ENCODE peak calls at places on chromosomes 2 and 18, in nine cellular contexts. M, V, H, Q, E, N, S, I and J are unnamed samples. For H3K4me1, the result is how much of the 10 kb centered on the place peaks cover.

GRCh38 chr18:22667616-22668422 is 250.1 kb upstream of the CTAGE1 start:
- DNase-seq in N (no peak), V (no peak), H (no peak), M (peak), S (no peak), I (no peak), Q (no peak), E (no peak), J (peak)

GRCh38 chr2:30038419-30038818 is 108.4 kb upstream of the YPEL5 start:
- DNase-seq in N (no peak), H (no peak), E (no peak), Q (no peak), V (no peak), M (no peak), I (no peak), S (no peak), J (no peak)

GRCh38 chr18:67310826-67311225 is 205.7 kb downstream of the DSEL start:
- DNase-seq in H (no peak), V (no peak), N (no peak), I (no peak), S (no peak), Q (no peak), M (peak), E (no peak), J (no peak)

GRCh38 chr2:8239402-8240127 is 442.3 kb upstream of the ID2 start:
- DNase-seq in V (no peak), N (no peak), I (no peak), S (no peak), M (no peak), E (no peak), H (no peak), Q (no peak), J (peak)

GRCh38 chr2:74441690-74442482 is at the start of gene RTKN:
- DNase-seq in N (peak), Q (peak), I (peak), V (peak), S (peak), H (peak), M (no peak), E (peak), J (peak)

GRCh38 chr2:12717191-12717987 is 653 bp downstream of the TRIB2 start:
- DNase-seq in S (peak), M (peak), I (peak), Q (peak), E (peak), N (peak), H (peak), V (peak), J (peak)

GRCh38 chr2:17649026-17649425 is 104.6 kb downstream of the SMC6 start:
- DNase-seq in Q (no peak), N (no peak), E (no peak), H (no peak), M (no peak), I (no peak), S (no peak), V (no peak), J (no peak)

GRCh38 chr2:129769402-129769991 is 210.0 kb upstream of the RAB6C start:
- DNase-seq in I (no peak), Q (no peak), N (no peak), S (no peak), M (no peak), H (no peak), V (no peak), E (no peak), J (no peak)

GRCh38 chr2:234712421-234712935 is 215.6 kb upstream of the ARL4C start:
- DNase-seq in M (no peak), Q (no peak), E (no peak), V (no peak), N (no peak), I (no peak), H (no peak), S (no peak), J (no peak)

GRCh38 chr2:236575501-236575900 is 5.9 kb downstream of the ACKR3 start:
- DNase-seq in S (no peak), E (peak), Q (no peak), N (no peak), V (no peak), I (no peak), M (peak), H (no peak), J (no peak)

GRCh38 chr2:7430869-7431641 is 513.8 kb downstream of the RNF144A start:
- DNase-seq in S (peak), N (peak), Q (peak), V (peak), I (peak), M (no peak), H (peak), E (no peak), J (peak)

GRCh38 chr18:26489881-26490280 is 58.5 kb downstream of the KCTD1 start:
- DNase-seq in N (no peak), H (no peak), V (no peak), I (no peak), S (no peak), Q (no peak), E (no peak), M (no peak), J (no peak)

GRCh38 chr2:9335322-9335754 is 88.0 kb downstream of the ITGB1BP1 start:
- DNase-seq in M (no peak), S (no peak), V (no peak), H (no peak), I (no peak), N (no peak), E (no peak), Q (no peak), J (peak)

GRCh38 chr2:239162141-239162821 is 238.5 kb downstream of the HDAC4 start:
- DNase-seq in M (no peak), E (peak), S (peak), V (peak), N (peak), I (peak), H (no peak), Q (no peak), J (no peak)

GRCh38 chr18:57898506-57899124 is 95.5 kb upstream of the ATP8B1 start:
- DNase-seq in S (no peak), N (no peak), H (no peak), I (no peak), E (no peak), Q (no peak), V (no peak), M (no peak), J (no peak)

GRCh38 chr2:24317491-24317920 is 42.8 kb downstream of the ITSN2 start:
- DNase-seq in V (no peak), H (peak), M (peak), Q (peak), N (no peak), I (no peak), E (no peak), S (no peak), J (no peak)

GRCh38 chr2:209933499-209934458 is 68.7 kb upstream of the RPE start:
- DNase-seq in V (no peak), M (peak), N (no peak), I (no peak), H (no peak), E (no peak), Q (peak), S (no peak), J (no peak)

GRCh38 chr18:11324956-11325873 is 175.8 kb upstream of the PIEZO2 start:
- DNase-seq in V (no peak), H (no peak), Q (no peak), I (no peak), S (no peak), M (no peak), E (no peak), N (no peak), J (no peak)

GRCh38 chr2:58834404-58834803 is 593.3 kb upstream of the FANCL start:
- DNase-seq in H (peak), E (no peak), Q (no peak), I (no peak), N (no peak), M (peak), V (no peak), S (no peak), J (no peak)

GRCh38 chr2:241692448-241692847 is 5.8 kb upstream of the DTYMK start:
- DNase-seq in S (no peak), M (no peak), E (no peak), H (no peak), N (no peak), Q (no peak), I (no peak), V (no peak), J (no peak)

GRCh38 chr2:99636432-99637034 is 146.7 kb upstream of the REV1 start:
- DNase-seq in H (peak), Q (peak), I (peak), S (peak), N (peak), E (peak), M (no peak), V (peak), J (no peak)

GRCh38 chr2:239136762-239137161 is 264.1 kb downstream of the HDAC4 start:
- DNase-seq in E (no peak), M (no peak), Q (no peak), S (no peak), V (no peak), H (no peak), N (no peak), I (no peak), J (no peak)

GRCh38 chr18:9366126-9366714 is 31.6 kb downstream of the TWSG1 start:
- DNase-seq in N (no peak), E (no peak), M (peak), S (no peak), I (no peak), Q (peak), H (no peak), V (no peak), J (peak)

GRCh38 chr2:133705287-133705686 is 137.0 kb upstream of the NCKAP5 start:
- DNase-seq in V (no peak), M (no peak), H (no peak), S (no peak), E (no peak), I (no peak), Q (no peak), N (no peak), J (no peak)

GRCh38 chr2:148993336-148993735 is 45.2 kb upstream of the LYPD6B start:
- DNase-seq in I (no peak), S (no peak), E (no peak), N (no peak), Q (no peak), V (no peak), H (no peak), M (no peak), J (no peak)

GRCh38 chr2:233936089-233936488 is 18.9 kb downstream of the TRPM8 start:
- DNase-seq in S (no peak), I (no peak), N (no peak), M (no peak), E (no peak), H (no peak), V (no peak), Q (no peak), J (no peak)

GRCh38 chr2:33208400-33208799 is 261.6 kb downstream of the LTBP1 start:
- DNase-seq in V (no peak), M (no peak), S (no peak), N (no peak), H (no peak), Q (no peak), I (no peak), E (no peak), J (no peak)

GRCh38 chr2:217858519-217859466 is 144.0 kb downstream of the TNS1 start:
- DNase-seq in V (peak), I (no peak), Q (peak), H (peak), M (peak), S (peak), N (peak), E (peak), J (peak)

GRCh38 chr18:50286391-50287027 is 983 bp downstream of the CXXC1 start:
- DNase-seq in E (peak), N (peak), I (no peak), M (no peak), H (peak), S (no peak), V (no peak), Q (no peak), J (peak)

GRCh38 chr2:137002911-137003310 is 237.6 kb downstream of the THSD7B start:
- DNase-seq in E (no peak), Q (no peak), V (no peak), I (no peak), N (no peak), H (no peak), M (no peak), S (no peak), J (no peak)
- H3K27ac ChIP-seq in E (no peak), Q (no peak), V (no peak), I (no peak), N (no peak), H (no peak), M (no peak), S (no peak), J (no peak)

GRCh38 chr18:79515944-79516351 is 120.2 kb downstream of the NFATC1 start:
- DNase-seq in E (peak), N (peak), M (no peak), Q (no peak), V (no peak), I (no peak), H (no peak), S (no peak), J (no peak)
- H3K4me1 ChIP-seq in E (under half), N (under half), M (under half), Q (under half), V (under half), I (under half), H (under half), S (under half), J (under half)

GRCh38 chr2:179560257-179560735 is 295.7 kb upstream of the SESTD1 start:
- DNase-seq in S (no peak), V (no peak), Q (no peak), H (no peak), M (no peak), I (no peak), N (no peak), E (no peak), J (no peak)

GRCh38 chr2:179556425-179556824 is 291.8 kb upstream of the SESTD1 start:
- DNase-seq in I (no peak), V (no peak), H (no peak), N (no peak), S (peak), Q (no peak), E (no peak), M (no peak), J (no peak)

GRCh38 chr2:179555681-179556283 is 291.1 kb upstream of the SESTD1 start:
- DNase-seq in Q (no peak), M (no peak), E (no peak), N (no peak), I (no peak), S (no peak), V (no peak), H (no peak), J (no peak)

GRCh38 chr2:179559108-179559806 is 294.6 kb upstream of the SESTD1 start:
- DNase-seq in Q (no peak), E (no peak), N (no peak), V (no peak), H (no peak), S (no peak), M (no peak), I (no peak), J (no peak)

DNA sequence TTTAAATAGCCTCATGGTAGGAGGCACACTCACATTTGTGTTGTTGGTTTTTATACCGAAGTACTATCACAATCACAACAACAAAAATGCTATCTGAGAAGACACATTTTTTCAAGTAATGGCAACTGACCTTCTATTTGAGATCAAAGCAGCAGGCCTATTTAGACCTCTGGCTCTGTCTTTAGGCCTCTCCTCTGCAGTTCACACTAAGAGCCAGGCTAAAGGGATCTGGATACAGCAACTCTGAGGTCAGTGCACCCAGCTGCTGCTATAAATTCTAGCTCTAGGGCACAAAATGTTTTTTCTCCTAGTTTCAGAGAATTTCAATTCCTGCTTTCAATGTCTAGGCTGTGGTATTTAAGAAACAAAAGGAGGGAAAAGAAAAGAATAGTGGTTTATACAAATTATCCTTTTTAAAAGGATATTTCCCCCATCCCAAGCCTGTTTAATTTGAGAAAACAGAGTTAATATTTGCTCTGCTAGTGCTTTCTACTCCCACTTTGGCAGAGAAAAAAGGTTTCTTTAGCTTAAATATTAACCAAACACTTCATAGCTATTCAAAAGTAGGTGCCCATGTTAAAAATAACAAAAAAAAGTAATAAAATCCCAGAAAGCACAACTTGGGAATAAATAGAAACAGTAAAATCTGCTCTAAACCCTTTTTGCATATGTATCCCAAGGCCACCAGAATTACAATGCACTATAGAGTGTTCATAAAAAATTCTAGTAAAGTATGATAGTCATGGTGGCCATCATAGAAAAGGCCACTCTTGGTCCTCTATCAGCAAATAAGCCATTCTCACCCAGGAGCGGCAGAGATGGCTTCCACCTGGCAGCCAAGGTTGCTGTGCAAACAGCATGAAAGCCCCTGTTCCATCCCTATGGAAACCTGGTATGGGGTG is 293.6 kb upstream of the SESTD1 start:
- DNase-seq in H (no peak), M (no peak), Q (no peak), N (no peak), I (no peak), V (no peak), S (no peak), E (no peak), J (no peak)
- H3K27ac ChIP-seq in H (no peak), M (no peak), Q (no peak), N (no peak), I (peak), V (no peak), S (peak), E (no peak), J (no peak)

GRCh38 chr2:66569974-66570373 is 135.0 kb downstream of the MEIS1 start:
- DNase-seq in H (no peak), E (no peak), I (no peak), S (no peak), Q (no peak), M (no peak), N (no peak), V (no peak), J (no peak)
- H3K4me1 ChIP-seq in H (under half), E (half or more), I (under half), S (under half), Q (under half), M (under half), N (under half), V (under half), J (under half)

GRCh38 chr2:5695641-5696350 is 3.6 kb downstream of the SOX11 start:
- DNase-seq in E (no peak), I (no peak), S (no peak), N (no peak), H (no peak), Q (no peak), M (no peak), V (no peak), J (no peak)

GRCh38 chr2:5697554-5697953 is 5.4 kb downstream of the SOX11 start:
- DNase-seq in S (no peak), N (no peak), H (no peak), I (no peak), Q (no peak), E (no peak), V (no peak), M (no peak), J (no peak)

GRCh38 chr2:5698171-5698570 is 6.0 kb downstream of the SOX11 start:
- DNase-seq in V (no peak), I (no peak), E (no peak), N (no peak), H (no peak), S (no peak), Q (no peak), M (no peak), J (no peak)

GRCh38 chr2:5696351-5696740 is 4.2 kb downstream of the SOX11 start:
- DNase-seq in E (no peak), H (no peak), N (no peak), S (no peak), Q (no peak), V (no peak), M (no peak), I (no peak), J (no peak)

DNA sequence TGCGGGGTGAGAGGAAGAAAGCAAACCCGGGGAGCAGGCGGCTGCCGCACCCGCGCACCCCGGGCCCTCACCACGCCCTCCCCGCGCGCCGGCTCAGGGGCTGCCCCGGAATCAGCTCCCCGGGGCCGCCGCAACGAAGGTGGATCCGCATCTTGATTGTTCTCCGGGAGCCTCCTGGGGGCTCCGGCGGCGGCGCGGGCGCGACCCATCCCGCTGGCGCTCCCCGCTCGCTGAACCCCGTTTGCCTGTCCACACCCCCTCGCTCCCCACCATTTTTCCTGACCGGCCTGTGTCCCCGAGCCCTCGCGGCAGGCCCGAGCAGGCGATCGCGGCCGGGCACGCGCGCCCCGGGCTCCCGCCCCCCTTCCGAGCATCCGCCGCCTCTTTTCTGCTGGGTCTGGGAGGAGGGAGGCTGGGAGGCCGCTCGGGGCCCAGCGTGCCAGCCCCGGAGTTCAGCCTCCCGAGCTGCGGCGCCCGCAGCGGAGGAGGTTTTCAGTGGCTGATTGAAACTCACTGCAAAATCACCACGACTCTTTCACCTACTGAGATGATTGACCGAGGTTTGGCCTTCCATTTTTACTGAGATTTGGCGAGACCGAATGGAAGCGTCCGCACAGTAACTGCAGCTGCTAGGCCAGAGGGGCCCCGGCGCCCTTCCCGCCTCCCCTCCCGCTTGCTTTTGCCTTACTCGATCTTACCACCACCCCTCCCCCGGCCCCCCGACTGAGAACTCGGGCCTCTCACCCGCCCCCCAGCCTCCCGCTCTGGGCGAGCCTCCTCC is 4.7 kb downstream of the SOX11 start:
- DNase-seq in N (no peak), I (no peak), Q (no peak), E (peak), V (no peak), S (no peak), M (no peak), H (no peak), J (no peak)
- H3K27ac ChIP-seq in N (peak), I (no peak), Q (no peak), E (peak), V (no peak), S (no peak), M (no peak), H (peak), J (no peak)

GRCh38 chr2:106181064-106181463 is 13.0 kb downstream of the UXS1 start:
- DNase-seq in I (no peak), Q (no peak), M (no peak), H (no peak), E (no peak), V (no peak), N (no peak), S (no peak), J (no peak)
- H3K4me1 ChIP-seq in I (under half), Q (under half), M (under half), H (under half), E (under half), V (under half), N (under half), S (under half), J (under half)

GRCh38 chr2:85786444-85786843 is 32.7 kb downstream of the ATOH8 start:
- DNase-seq in Q (no peak), S (no peak), I (no peak), E (peak), N (no peak), V (no peak), M (no peak), H (no peak), J (no peak)

GRCh38 chr2:85784474-85784986 is 30.7 kb downstream of the ATOH8 start:
- DNase-seq in H (no peak), Q (no peak), N (no peak), M (no peak), E (peak), I (no peak), V (no peak), S (no peak), J (no peak)

GRCh38 chr2:85785871-85786270 is 32.1 kb downstream of the ATOH8 start:
- DNase-seq in I (no peak), M (no peak), S (no peak), N (no peak), Q (no peak), H (no peak), V (no peak), E (peak), J (no peak)

GRCh38 chr2:85785027-85785822 is 31.4 kb downstream of the ATOH8 start:
- DNase-seq in S (no peak), Q (peak), E (peak), I (peak), V (peak), M (no peak), H (no peak), N (peak), J (no peak)

DNA sequence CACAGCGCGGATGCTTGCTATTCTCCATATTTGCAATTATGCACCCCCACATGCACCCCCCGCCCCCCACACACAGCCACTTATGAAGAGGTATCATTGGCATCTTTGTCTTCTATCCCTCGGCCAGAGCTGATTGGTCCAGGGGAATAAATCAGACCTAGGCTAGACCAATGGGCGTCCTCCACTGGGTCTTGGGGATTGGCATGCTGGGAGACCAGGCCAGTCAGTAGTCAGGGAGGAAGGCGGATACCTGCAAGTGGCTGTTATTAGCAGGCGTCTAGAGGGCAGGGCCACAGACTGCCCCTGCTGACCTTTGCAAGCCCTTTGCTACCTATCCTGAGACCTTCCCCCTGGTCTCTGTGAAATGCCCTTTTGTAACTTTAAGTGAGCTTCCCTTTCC is 30.0 kb downstream of the ATOH8 start:
- DNase-seq in M (no peak), I (no peak), S (no peak), E (peak), H (no peak), N (no peak), Q (no peak), V (no peak), J (no peak)
- H3K27ac ChIP-seq in M (no peak), I (no peak), S (no peak), E (no peak), H (no peak), N (no peak), Q (no peak), V (no peak), J (no peak)